ENCODE peak calls at places on chromosomes 3 and 15, in ten cellular contexts. H is mucosa of descending colon; X is SK-N-SH; D is natural killer cell; C is fibroblast of the aortic adventitia; K is body of pancreas; A is CD8-positive, alpha-beta T cell; V is H9; Q is sigmoid colon; L is gastrocnemius medialis. O is an unnamed sample.
A peak's percentile ranks its signal among the peaks of the same experiment; 100 is the strongest.

GRCh38 chr3:56911363-56911762 is 109.6 kb upstream of the ARHGEF3 start:
- DNase-seq in H (no peak), X (no peak), D (no peak), C (no peak), K (no peak), A (no peak), V (no peak), Q (no peak), L (no peak), O (no peak)

GRCh38 chr3:194462936-194463335 is 23.9 kb downstream of the ATP13A3 start:
- DNase-seq in H (no peak), X (no peak), D (no peak), C (peak; percentile 57), K (no peak), A (no peak), V (no peak), Q (no peak), L (no peak), O (no peak)

GRCh38 chr3:140441006-140441405 is 236.9 kb upstream of the TRIM42 start:
- DNase-seq in H (no peak), X (no peak), D (no peak), C (peak; percentile 60), K (peak; percentile 74), A (no peak), V (no peak), Q (no peak), L (no peak), O (peak; percentile 43)

GRCh38 chr3:70716832-70717231 is 404.4 kb upstream of the MDFIC2 start:
- DNase-seq in H (peak; percentile 2), X (peak; percentile 3), D (no peak), C (peak; percentile 76), K (peak; percentile 14), A (no peak), V (no peak), Q (peak; percentile 72), L (peak; percentile 13), O (no peak)

GRCh38 chr15:70495988-70496387 is 267.4 kb downstream of the UACA start:
- DNase-seq in H (no peak), X (no peak), D (no peak), C (no peak), K (no peak), A (no peak), V (no peak), Q (no peak), L (no peak), O (no peak)

GRCh38 chr15:44035781-44036699 is 159.0 kb downstream of the FRMD5 start:
- DNase-seq in H (no peak), X (no peak), D (no peak), C (peak; percentile 34), K (no peak), A (no peak), V (no peak), Q (no peak), L (no peak), O (no peak)

GRCh38 chr3:23884481-23884880 is 32.3 kb downstream of the NKIRAS1 start:
- DNase-seq in H (no peak), X (peak; percentile 35), D (no peak), C (no peak), K (peak; percentile 24), A (no peak), V (no peak), Q (no peak), L (no peak), O (no peak)

GRCh38 chr3:64143399-64144130 is 81.7 kb downstream of the PRICKLE2 start:
- DNase-seq in H (no peak), X (no peak), D (no peak), C (peak; percentile 42), K (no peak), A (no peak), V (no peak), Q (no peak), L (no peak), O (no peak)

GRCh38 chr3:122776675-122777074 is 17.0 kb downstream of the HSPBAP1 start:
- DNase-seq in H (no peak), X (no peak), D (no peak), C (no peak), K (no peak), A (no peak), V (no peak), Q (no peak), L (no peak), O (no peak)

GRCh38 chr3:123552095-123552714 is 32.6 kb downstream of the HACD2 start:
- DNase-seq in H (no peak), X (peak; percentile 27), D (no peak), C (peak; percentile 30), K (no peak), A (no peak), V (no peak), Q (no peak), L (no peak), O (no peak)

DNA sequence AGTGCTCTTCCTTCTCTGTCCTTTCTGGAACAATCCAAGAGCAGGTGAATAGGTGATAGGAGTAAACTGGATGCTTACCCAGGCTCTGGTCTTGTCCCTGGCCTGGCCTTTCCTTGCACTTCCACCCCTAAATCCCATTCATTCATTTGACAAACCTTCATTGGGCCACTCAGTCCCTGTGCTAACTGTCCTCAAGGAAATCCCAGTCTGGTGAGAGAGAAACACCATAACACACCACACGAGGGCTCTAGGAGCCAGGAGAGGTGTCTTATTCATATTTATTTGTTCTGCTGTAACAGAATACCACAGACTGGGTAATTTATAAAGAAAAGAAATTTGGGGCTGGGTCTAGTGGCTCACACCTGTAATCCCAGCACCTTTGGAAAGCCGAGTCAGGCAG is 22.8 kb downstream of the EFCC1 start:
- DNase-seq in H (no peak), X (no peak), D (no peak), C (no peak), K (no peak), A (no peak), V (no peak), Q (no peak), L (no peak), O (no peak)
- TF ChIP-seq CTCF in H (no peak), X (no peak), D (no peak), C (peak; percentile 24), K (peak; percentile 38), A (no peak), V (peak; percentile 41), Q (no peak), L (no peak), O (no peak)

DNA sequence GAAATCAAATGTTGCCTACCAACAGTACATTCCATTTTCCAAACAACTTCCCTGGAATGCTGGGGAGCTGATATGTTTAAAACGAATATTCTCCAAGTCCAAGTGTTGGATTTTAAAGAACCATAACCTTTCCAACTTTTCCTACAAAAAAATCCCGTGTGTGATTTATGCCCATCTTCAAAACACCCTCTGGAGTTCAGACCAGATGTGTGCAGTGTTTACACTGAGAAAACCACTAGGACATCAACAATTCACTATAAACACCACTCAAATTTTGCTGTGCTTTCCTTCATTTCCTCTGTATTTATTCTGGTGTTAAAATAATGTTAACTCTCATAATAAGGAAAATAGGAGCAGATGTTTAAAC is 2.4 kb downstream of the VGLL4 start:
- DNase-seq in H (no peak), X (no peak), D (no peak), C (peak; percentile 56), K (no peak), A (no peak), V (no peak), Q (no peak), L (no peak), O (no peak)
- TF ChIP-seq CTCF in H (no peak), X (peak; percentile 16), D (no peak), C (peak; percentile 23), K (no peak), A (no peak), V (no peak), Q (no peak), L (no peak), O (no peak)

GRCh38 chr15:39852237-39852636 is 67.8 kb downstream of the GPR176 start:
- DNase-seq in H (no peak), X (no peak), D (no peak), C (peak; percentile 96), K (no peak), A (no peak), V (no peak), Q (no peak), L (no peak), O (no peak)

GRCh38 chr15:39854161-39854560 is 65.9 kb downstream of the GPR176 start:
- DNase-seq in H (no peak), X (no peak), D (no peak), C (peak; percentile 77), K (no peak), A (no peak), V (no peak), Q (no peak), L (no peak), O (no peak)

GRCh38 chr15:39855400-39855799 is 64.7 kb downstream of the GPR176 start:
- DNase-seq in H (no peak), X (no peak), D (no peak), C (peak; percentile 54), K (no peak), A (no peak), V (no peak), Q (no peak), L (no peak), O (no peak)

GRCh38 chr15:39850436-39850835 is 67.8 kb upstream of the FSIP1 start:
- DNase-seq in H (no peak), X (no peak), D (no peak), C (no peak), K (no peak), A (no peak), V (no peak), Q (no peak), L (no peak), O (no peak)

GRCh38 chr15:39851505-39852082 is 68.5 kb downstream of the GPR176 start:
- DNase-seq in H (no peak), X (no peak), D (no peak), C (peak; percentile 79), K (no peak), A (no peak), V (no peak), Q (no peak), L (no peak), O (no peak)
- TF ChIP-seq CTCF in H (no peak), X (no peak), D (no peak), C (no peak), K (no peak), A (no peak), V (no peak), Q (no peak), L (no peak), O (no peak)

DNA sequence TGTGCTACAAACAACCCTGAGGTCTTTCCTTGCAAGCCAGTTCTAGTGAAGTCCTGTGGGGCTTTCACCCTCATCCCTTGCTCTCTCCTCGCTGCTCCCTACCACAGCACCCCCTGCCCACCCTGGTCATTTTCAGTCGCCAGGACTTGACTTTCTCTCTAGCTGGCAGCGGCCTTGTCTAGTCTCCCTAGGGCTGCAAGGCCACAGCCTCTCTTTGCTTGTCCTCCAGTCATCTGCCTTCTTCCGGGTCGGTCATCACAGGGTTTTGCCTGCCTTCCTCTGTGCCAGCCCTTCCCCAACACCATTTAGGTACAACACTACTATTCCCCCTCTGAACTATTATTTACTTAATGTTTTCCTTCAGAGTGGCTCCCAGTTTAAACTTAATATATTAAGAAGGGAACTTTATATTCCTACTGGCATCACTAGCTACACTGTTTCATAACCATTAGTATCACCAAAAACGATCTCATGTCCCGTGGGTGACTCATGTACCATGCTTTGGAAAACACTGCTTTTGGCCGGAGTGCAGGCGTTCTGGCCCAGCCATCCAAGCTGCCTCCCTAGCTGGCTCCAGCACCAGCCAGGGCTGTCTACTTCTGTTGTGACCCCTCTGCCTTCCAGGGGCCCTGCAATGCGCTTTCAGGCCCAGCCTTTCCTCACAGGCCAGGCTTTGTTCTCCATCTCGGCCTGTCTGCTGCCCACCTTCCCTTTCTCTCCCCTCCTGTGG is 21.4 kb downstream of the FAH start:
- DNase-seq in H (no peak), X (no peak), D (no peak), C (peak; percentile 91), K (no peak), A (no peak), V (no peak), Q (peak; percentile 74), L (peak; percentile 85), O (no peak)
- TF ChIP-seq CTCF in H (no peak), X (no peak), D (no peak), C (no peak), K (no peak), A (no peak), V (no peak), Q (no peak), L (no peak), O (no peak)